ENCODE peak calls at places on chromosome X, in five cellular contexts. C, M, B, O and G are unnamed samples.

GRCh38 chrX:118459494-118459893 is 36.1 kb upstream of the DOCK11 start:
- DNase-seq in C (no peak), M (peak), B (peak), O (no peak), G (no peak)

GRCh38 chrX:13658602-13659001 is 5.7 kb downstream of the TCEANC start:
- DNase-seq in C (no peak), M (peak), B (no peak), O (no peak), G (no peak)

GRCh38 chrX:150202641-150203248 is 160.4 kb upstream of the MAMLD1 start:
- DNase-seq in C (no peak), M (peak), B (no peak), O (peak), G (no peak)

GRCh38 chrX:80879916-80880315 is 70.2 kb upstream of the BRWD3 start:
- DNase-seq in C (no peak), M (peak), B (no peak), O (no peak), G (no peak)

GRCh38 chrX:53087378-53087777 is 5.2 kb downstream of the TSPYL2 start:
- DNase-seq in C (no peak), M (no peak), B (no peak), O (no peak), G (no peak)

GRCh38 chrX:13533726-13534125 is 35.7 kb upstream of the EGFL6 start:
- DNase-seq in C (no peak), M (peak), B (no peak), O (no peak), G (no peak)

GRCh38 chrX:13923845-13924244 is 105.8 kb downstream of the GEMIN8 start:
- DNase-seq in C (no peak), M (no peak), B (no peak), O (no peak), G (no peak)

GRCh38 chrX:110435191-110435590 is 76.5 kb downstream of the RTL9 start:
- DNase-seq in C (no peak), M (no peak), B (no peak), O (no peak), G (no peak)

GRCh38 chrX:141989802-141990201 is 86.1 kb downstream of the MAGEC1 start:
- DNase-seq in C (no peak), M (peak), B (no peak), O (no peak), G (no peak)

GRCh38 chrX:133417364-133417763 is 2.1 kb upstream of the GPC4 start:
- DNase-seq in C (no peak), M (no peak), B (no peak), O (no peak), G (no peak)

GRCh38 chrX:68827848-68828562 is 816 bp upstream of the EFNB1 start:
- DNase-seq in C (peak), M (peak), B (peak), O (no peak), G (peak)

GRCh38 chrX:617401-617800 is 13.2 kb upstream of the SHOX start:
- DNase-seq in C (no peak), M (no peak), B (no peak), O (no peak), G (no peak)
- TF ChIP-seq CTCF in C (no peak), M (no peak), B (no peak), O (no peak), G (no peak)

DNA sequence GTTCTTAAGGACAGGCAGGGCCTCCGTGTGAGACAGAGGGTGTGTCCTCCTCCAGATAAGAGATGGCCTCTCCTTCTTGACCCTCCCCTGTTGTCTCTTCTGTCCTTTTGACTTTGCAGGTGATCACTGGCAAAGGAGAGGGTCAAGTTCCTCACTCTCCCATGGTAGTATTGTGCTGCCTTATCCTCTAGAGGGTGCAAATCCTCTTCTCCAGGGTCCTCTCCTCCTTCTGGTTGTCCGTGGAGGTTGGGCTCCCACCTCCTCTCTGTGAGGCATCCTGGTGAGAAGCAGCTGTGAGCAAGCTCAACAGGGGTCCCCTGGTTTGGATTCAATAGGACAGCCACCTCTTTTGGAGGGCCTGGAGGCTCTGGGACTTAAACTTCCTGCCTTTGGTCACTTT is 44.8 kb downstream of the ZNF182 start:
- DNase-seq in C (no peak), M (no peak), B (no peak), O (no peak), G (no peak)
- TF ChIP-seq CTCF in C (peak), M (peak), B (peak), O (peak), G (no peak)

DNA sequence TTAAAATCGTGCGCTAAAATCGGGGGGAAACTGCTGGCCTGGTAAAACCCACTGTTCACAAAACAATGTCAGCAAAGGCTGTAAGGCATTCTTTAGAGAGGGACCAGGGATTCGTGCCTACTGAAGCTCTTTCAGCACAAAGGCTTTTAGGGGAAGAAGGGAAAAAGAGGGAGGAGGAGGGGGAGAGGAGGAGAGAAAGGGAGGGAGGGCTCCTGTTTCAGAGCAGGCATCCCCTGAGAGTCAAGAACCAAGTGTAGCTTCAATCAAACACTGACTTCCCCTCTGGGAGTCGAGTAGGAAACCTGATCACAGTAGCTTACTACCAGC is 9.5 kb downstream of the BCOR start:
- DNase-seq in C (no peak), M (no peak), B (no peak), O (no peak), G (no peak)
- TF ChIP-seq CTCF in C (no peak), M (no peak), B (no peak), O (no peak), G (no peak)

GRCh38 chrX:153440556-153441135 is 5.2 kb downstream of the TREX2 start:
- DNase-seq in C (no peak), M (no peak), B (no peak), O (no peak), G (no peak)

GRCh38 chrX:153441296-153441695 is 4.6 kb downstream of the TREX2 start:
- DNase-seq in C (no peak), M (no peak), B (no peak), O (no peak), G (no peak)

GRCh38 chrX:153435845-153436244 is 10.0 kb downstream of the TREX2 start:
- DNase-seq in C (no peak), M (no peak), B (no peak), O (no peak), G (no peak)

GRCh38 chrX:153439977-153440376 is 5.9 kb downstream of the TREX2 start:
- DNase-seq in C (no peak), M (no peak), B (no peak), O (no peak), G (no peak)

DNA sequence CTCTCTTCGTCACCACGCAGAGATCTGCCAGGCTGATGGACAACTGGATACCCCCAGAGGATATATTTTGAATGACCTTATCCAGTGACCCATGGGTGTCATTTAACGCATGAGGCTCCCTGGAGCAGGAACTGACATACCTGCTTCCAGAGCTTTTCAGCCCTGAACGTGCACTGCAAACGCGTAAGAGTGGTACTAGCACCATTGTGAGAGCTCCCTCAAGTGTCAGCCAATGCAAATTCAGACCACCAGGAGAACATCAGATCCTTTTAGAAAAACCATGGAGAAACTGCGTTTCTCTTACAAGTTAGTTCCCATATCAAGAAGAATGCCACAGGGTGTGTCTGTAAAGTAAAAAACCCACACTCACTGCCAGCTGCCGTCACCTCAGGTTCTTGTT is 7.3 kb downstream of the TREX2 start:
- DNase-seq in C (no peak), M (no peak), B (no peak), O (no peak), G (peak)
- TF ChIP-seq CTCF in C (peak), M (peak), B (no peak), O (peak), G (no peak)

GRCh38 chrX:21708116-21708515 is 49.8 kb downstream of the SMPX start:
- DNase-seq in C (no peak), M (no peak), B (no peak), O (no peak), G (no peak)
- TF ChIP-seq CTCF in C (no peak), M (no peak), B (no peak), O (no peak), G (no peak)